ENCODE peak calls at places on chromosomes 3 and 15, in nine cellular contexts. R is AG09319, B is cardiac muscle cell, E is HFF-Myc, M is amniotic stem cell, X is NCI-H1436, S is GM12865, K is OCI-LY7, U is pons. Q is an unnamed sample.

GRCh38 chr3:98731720-98732238 is 31.4 kb upstream of the ST3GAL6 start:
- DNase-seq in R (no peak), B (no peak), E (no peak), M (no peak), X (no peak), S (no peak), K (no peak), U (no peak), Q (no peak)

GRCh38 chr15:88894819-88895767 is at the start of gene HAPLN3:
- DNase-seq in R (no peak), B (peak), E (no peak), M (no peak), X (no peak), S (peak), K (no peak), U (no peak), Q (no peak)

GRCh38 chr3:129836381-129837056 is 57.0 kb downstream of the TMCC1 start:
- DNase-seq in R (no peak), B (no peak), E (no peak), M (no peak), X (no peak), S (no peak), K (no peak), U (no peak), Q (no peak)

GRCh38 chr3:66253790-66254620 is 33.2 kb downstream of the SLC25A26 start:
- DNase-seq in R (peak), B (peak), E (peak), M (no peak), X (no peak), S (peak), K (peak), U (peak), Q (peak)

GRCh38 chr3:108333951-108334350 is 37.6 kb downstream of the HHLA2 start:
- DNase-seq in R (no peak), B (no peak), E (no peak), M (no peak), X (no peak), S (no peak), K (no peak), U (no peak), Q (no peak)

GRCh38 chr3:172150896-172151295 is 111.5 kb downstream of the FNDC3B start:
- DNase-seq in R (no peak), B (no peak), E (no peak), M (no peak), X (no peak), S (no peak), K (no peak), U (no peak), Q (no peak)

GRCh38 chr3:161051856-161052255 is 53.3 kb downstream of the B3GALNT1 start:
- DNase-seq in R (no peak), B (no peak), E (no peak), M (no peak), X (no peak), S (no peak), K (no peak), U (no peak), Q (no peak)

GRCh38 chr3:152203677-152204076 is 65.1 kb upstream of the MBNL1 start:
- DNase-seq in R (no peak), B (no peak), E (no peak), M (no peak), X (no peak), S (no peak), K (no peak), U (no peak), Q (no peak)

GRCh38 chr3:123686254-123686653 is 101.4 kb upstream of the HACD2 start:
- DNase-seq in R (no peak), B (no peak), E (no peak), M (no peak), X (no peak), S (no peak), K (no peak), U (no peak), Q (no peak)

GRCh38 chr15:101045236-101045646 is 126.1 kb downstream of the LRRK1 start:
- DNase-seq in R (no peak), B (no peak), E (no peak), M (no peak), X (no peak), S (no peak), K (no peak), U (no peak), Q (no peak)

Q was measured in immature natural killer cell.